ENCODE peak calls at places on chromosomes 5 and 9, in five cellular contexts. X is neuronal stem cell, B is IMR-90, Y is H1, H is trophoblast cell. L is an unnamed sample. For H3K36me3, the result is how much of the 10 kb centered on the place peaks cover.

GRCh38 chr9:34292552-34292951 is 36.5 kb downstream of the KIF24 start:
- DNase-seq in X (no peak), H (no peak), B (no peak), Y (no peak), L (no peak)

GRCh38 chr5:665541-665955 is 27.6 kb downstream of the TPPP start:
- DNase-seq in B (no peak), X (no peak), H (no peak), Y (no peak), L (no peak)

GRCh38 chr5:151155777-151156731 is 1.5 kb downstream of the ANXA6 start:
- DNase-seq in Y (no peak), H (no peak), X (no peak), B (peak), L (peak)

GRCh38 chr5:98700730-98701129 is 72.7 kb upstream of the RGMB start:
- DNase-seq in B (no peak), X (no peak), Y (no peak), H (no peak), L (no peak)

GRCh38 chr9:33349743-33350142 is 52.6 kb downstream of the AQP7 start:
- DNase-seq in B (no peak), X (no peak), H (peak), Y (peak), L (peak)

GRCh38 chr5:109996246-109996645 is 306.5 kb downstream of the MAN2A1 start:
- DNase-seq in B (no peak), Y (no peak), X (no peak), H (no peak), L (no peak)

GRCh38 chr9:84141762-84142370 is 161.3 kb downstream of the RMI1 start:
- DNase-seq in X (no peak), Y (no peak), B (no peak), H (no peak), L (no peak)

GRCh38 chr9:110753734-110754231 is 85.2 kb downstream of the MUSK start:
- DNase-seq in Y (no peak), B (peak), X (no peak), H (peak), L (peak)

GRCh38 chr5:77636423-77637169 is 1.9 kb downstream of the OTP start:
- DNase-seq in B (no peak), H (no peak), X (no peak), Y (peak), L (no peak)

GRCh38 chr9:123002754-123003153 is 30.7 kb upstream of the GPR21 start:
- DNase-seq in H (no peak), B (peak), Y (no peak), X (no peak), L (peak)

DNA sequence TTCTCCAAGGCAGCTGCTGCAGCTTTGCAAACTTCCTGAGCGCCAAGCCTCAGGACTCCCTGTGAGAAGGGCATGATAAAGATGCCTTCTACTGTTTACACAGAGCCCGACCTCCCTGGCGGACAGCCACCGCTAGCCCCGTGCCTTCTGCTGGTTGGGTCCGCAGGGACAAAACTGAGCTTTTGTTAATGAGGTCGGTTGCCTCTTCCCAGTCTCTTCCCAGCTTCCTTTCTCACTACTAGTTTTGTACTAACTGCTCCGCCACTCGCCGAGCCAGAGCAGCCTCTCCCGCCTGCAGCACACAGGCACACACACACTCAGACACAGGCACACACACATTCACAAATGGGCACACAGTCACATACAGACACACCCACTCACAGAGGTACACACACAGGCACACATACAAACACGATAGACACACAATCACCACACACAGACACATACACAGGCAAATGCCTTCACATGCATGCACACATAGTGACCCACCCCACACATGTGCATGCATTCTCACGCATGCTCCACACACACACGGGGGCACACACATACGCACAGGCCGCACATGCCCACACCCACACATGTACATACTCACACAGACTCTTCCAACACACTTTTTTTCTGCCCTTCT is at the start of gene FREM1:
- DNase-seq in B (no peak), X (peak), Y (peak), H (peak), L (peak)
- H4K8ac ChIP-seq in B (no peak), X (no peak), Y (peak), H (peak), L (peak)

GRCh38 chr9:115743709-115744605 is 409.6 kb upstream of the PAPPA start:
- DNase-seq in X (no peak), H (peak), B (no peak), Y (no peak), L (no peak)
- H2AFZ ChIP-seq in X (no peak), H (no peak), B (no peak), Y (peak), L (no peak)

GRCh38 chr9:133798160-133798559 is 60.0 kb upstream of the SARDH start:
- DNase-seq in X (no peak), Y (no peak), H (no peak), B (no peak), L (no peak)
- H3K36me3 ChIP-seq in X (under half), Y (under half), H (half or more), B (under half), L (under half)

GRCh38 chr5:137822983-137823382 is 44.7 kb upstream of the MYOT start:
- DNase-seq in X (no peak), H (no peak), B (no peak), Y (no peak), L (no peak)
- H4K8ac ChIP-seq in X (no peak), H (no peak), B (no peak), Y (no peak), L (no peak)

GRCh38 chr5:35762368-35762767 is 94.3 kb upstream of the IL7R start:
- DNase-seq in X (no peak), Y (no peak), B (peak), H (no peak), L (no peak)
- H2AFZ ChIP-seq in X (no peak), Y (no peak), B (no peak), H (no peak), L (no peak)

GRCh38 chr5:73896117-73896516 is 270.1 kb downstream of the ARHGEF28 start:
- DNase-seq in H (no peak), B (no peak), X (no peak), Y (no peak), L (no peak)
- H3K36me3 ChIP-seq in H (under half), B (under half), X (under half), Y (under half), L (half or more)